ENCODE peak calls at places on chromosomes 12 and 14, in seven cellular contexts. F is globus pallidus; C is stimulated activated CD4-positive, alpha-beta T cell treated with anti-CD3 and anti-CD28 coated beads, Interleukin-4, amount 100 ng/mL, for 48 hours; K is AML-193; X is C1 segment of cervical spinal cord; W is stimulated activated CD8-positive, alpha-beta memory T cell treated with anti-CD3 and anti-CD28 coated beads, Interleukin-12 subunit alpha, Interleukin-12 subunit beta, amount 100 ng/mL, for 1 hour; N is choroid plexus epithelial cell. D is an unnamed sample.

GRCh38 chr12:25785164-25785563 is 173.3 kb upstream of the RASSF8 start:
- DNase-seq in F (no peak), X (no peak), C (no peak), W (no peak), N (no peak), K (no peak), D (no peak)

GRCh38 chr12:132075026-132075713 is 68.9 kb downstream of the DDX51 start:
- DNase-seq in K (no peak), C (no peak), F (no peak), N (peak; percentile 20), W (no peak), X (no peak), D (no peak)

GRCh38 chr12:68102731-68103130 is 56.8 kb downstream of the IFNG start:
- DNase-seq in N (no peak), K (no peak), F (no peak), C (no peak), X (no peak), W (no peak), D (no peak)

GRCh38 chr12:129750426-129750825 is 153.4 kb downstream of the TMEM132D start:
- DNase-seq in C (no peak), W (no peak), X (no peak), K (no peak), F (no peak), N (peak; percentile 50), D (no peak)

GRCh38 chr14:101462726-101463565 is 98.3 kb upstream of the DIO3 start:
- DNase-seq in X (no peak), C (no peak), N (peak; percentile 16), K (no peak), W (no peak), F (no peak), D (no peak)

GRCh38 chr12:56206373-56207166 is 15.2 kb downstream of the RNF41 start:
- DNase-seq in K (peak; percentile 49), C (no peak), W (no peak), X (no peak), N (peak; percentile 73), F (no peak), D (no peak)

GRCh38 chr12:24905431-24905830 is 43.5 kb downstream of the BCAT1 start:
- DNase-seq in F (no peak), W (no peak), X (no peak), C (no peak), N (no peak), K (no peak), D (no peak)

GRCh38 chr12:106304001-106304421 is 1.5 kb downstream of the TCP11L2 start:
- DNase-seq in X (no peak), N (no peak), K (no peak), F (peak; percentile 91), C (no peak), W (no peak), D (peak; percentile 38)

GRCh38 chr12:116508145-116509121 is 50.7 kb upstream of the MAP1LC3B2 start:
- DNase-seq in W (no peak), X (no peak), N (no peak), F (no peak), K (no peak), C (no peak), D (no peak)

GRCh38 chr12:84201976-84202375 is 710.6 kb downstream of the SLC6A15 start:
- DNase-seq in C (no peak), N (peak; percentile 29), W (no peak), F (no peak), X (no peak), K (no peak), D (no peak)

GRCh38 chr14:31026076-31026394 is at the start of gene STRN3:
- DNase-seq in X (no peak), N (no peak), F (no peak), W (no peak), K (no peak), C (no peak), D (no peak)

GRCh38 chr12:47100146-47100545 is 20.4 kb upstream of the AMIGO2 start:
- DNase-seq in X (no peak), K (no peak), C (no peak), W (no peak), N (no peak), F (no peak), D (no peak)

GRCh38 chr14:24054646-24055045 is 2.8 kb downstream of the CARMIL3 start:
- DNase-seq in X (no peak), K (no peak), F (no peak), N (no peak), C (no peak), W (no peak), D (no peak)

GRCh38 chr12:6072302-6072752 is 52.1 kb downstream of the VWF start:
- DNase-seq in F (no peak), N (peak; percentile 91), X (no peak), W (no peak), C (no peak), K (no peak), D (no peak)

GRCh38 chr12:127292736-127293135 is 974.2 kb upstream of the TMEM132C start:
- DNase-seq in K (no peak), N (no peak), C (no peak), X (no peak), W (no peak), F (no peak), D (no peak)

GRCh38 chr14:94392510-94392935 is 4.1 kb upstream of the SERPINA1 start:
- DNase-seq in N (peak; percentile 80), F (peak; percentile 48), C (peak; percentile 12), K (peak; percentile 89), X (no peak), W (no peak), D (no peak)

GRCh38 chr14:22740020-22740419 is 26.5 kb upstream of the OXA1L start:
- DNase-seq in F (no peak), N (no peak), K (no peak), C (no peak), W (no peak), X (no peak), D (no peak)

GRCh38 chr12:15706010-15706676 is 83.0 kb downstream of the EPS8 start:
- DNase-seq in C (no peak), N (no peak), K (no peak), X (no peak), F (no peak), W (no peak), D (no peak)

GRCh38 chr12:51823875-51824565 is 24.5 kb downstream of the FIGNL2 start:
- DNase-seq in N (peak; percentile 80), X (no peak), F (peak; percentile 68), K (peak; percentile 44), W (no peak), C (no peak), D (peak; percentile 37)

GRCh38 chr12:79927772-79928474 is 7.0 kb downstream of the PPP1R12A start:
- DNase-seq in X (no peak), F (no peak), C (no peak), N (peak; percentile 42), W (peak; percentile 31), K (peak; percentile 88), D (no peak)

GRCh38 chr12:3496964-3497363 is 6.0 kb downstream of the PRMT8 start:
- DNase-seq in N (no peak), K (no peak), F (no peak), C (no peak), X (no peak), W (no peak), D (no peak)

GRCh38 chr14:101405171-101405883 is 156.0 kb upstream of the DIO3 start:
- DNase-seq in F (no peak), X (no peak), N (peak; percentile 59), K (no peak), C (no peak), W (no peak), D (no peak)

GRCh38 chr14:32564591-32564990 is 235.5 kb downstream of the AKAP6 start:
- DNase-seq in C (no peak), X (no peak), N (peak; percentile 67), F (no peak), W (no peak), K (no peak), D (no peak)

GRCh38 chr14:104315169-104315568 is 176.8 kb downstream of the KIF26A start:
- DNase-seq in W (no peak), N (no peak), C (no peak), F (no peak), K (no peak), X (no peak), D (no peak)

GRCh38 chr14:58171090-58171489 is 19.1 kb upstream of the ARMH4 start:
- DNase-seq in C (peak; percentile 29), F (peak; percentile 15), K (peak; percentile 11), N (peak; percentile 92), X (peak; percentile 6), W (no peak), D (peak; percentile 4)

GRCh38 chr12:124550123-124551089 is 17.0 kb downstream of the NCOR2 start:
- DNase-seq in C (no peak), N (no peak), X (no peak), F (peak; percentile 38), W (no peak), K (peak; percentile 14), D (no peak)

GRCh38 chr12:53060721-53061276 is 10.9 kb downstream of the TNS2 start:
- DNase-seq in N (no peak), F (no peak), K (no peak), C (no peak), W (no peak), X (no peak), D (no peak)

GRCh38 chr12:49507139-49507538 is 31.7 kb upstream of the KCNH3 start:
- DNase-seq in F (no peak), N (peak; percentile 94), K (no peak), X (no peak), W (no peak), C (no peak), D (no peak)

GRCh38 chr14:91985008-91985407 is 37.5 kb upstream of the FBLN5 start:
- DNase-seq in N (peak; percentile 55), X (no peak), F (no peak), K (no peak), C (no peak), W (no peak), D (no peak)

GRCh38 chr14:80356413-80356812 is 145.1 kb upstream of the DIO2 start:
- DNase-seq in K (no peak), N (peak; percentile 74), W (no peak), X (no peak), C (no peak), F (no peak), D (no peak)

GRCh38 chr12:130956456-130957303 is 3.0 kb downstream of the ADGRD1 start:
- DNase-seq in F (no peak), N (no peak), K (no peak), C (no peak), X (no peak), W (no peak), D (no peak)

GRCh38 chr12:26119391-26119981 is 5.4 kb downstream of the BHLHE41 start:
- DNase-seq in C (no peak), W (no peak), N (peak; percentile 89), X (no peak), F (peak; percentile 89), K (peak; percentile 66), D (no peak)

GRCh38 chr12:98582093-98582492 is 11.4 kb upstream of the SLC25A3 start:
- DNase-seq in C (no peak), W (no peak), K (no peak), F (no peak), N (no peak), X (no peak), D (no peak)

GRCh38 chr14:78170203-78170602 is at the start of gene NRXN3:
- DNase-seq in C (no peak), K (no peak), F (no peak), W (no peak), X (no peak), N (peak; percentile 6), D (peak; percentile 55)

GRCh38 chr14:23423657-23424056 is 11.8 kb downstream of the MYH7 start:
- DNase-seq in W (no peak), N (no peak), K (no peak), F (no peak), C (no peak), X (no peak), D (no peak)

GRCh38 chr12:268483-268840 is 5.8 kb upstream of the SLC6A13 start:
- DNase-seq in N (no peak), C (no peak), X (no peak), F (no peak), W (no peak), K (no peak), D (no peak)

GRCh38 chr14:100842799-100843198 is 16.9 kb downstream of the MEG3 start:
- DNase-seq in F (no peak), K (no peak), W (no peak), C (no peak), X (no peak), N (peak; percentile 88), D (no peak)

D was measured in occipital lobe.